ENCODE peak calls at places on chromosomes 6 and 20, in four cellular contexts. G is H1, P is GM12878, A is HepG2. B is an unnamed sample. For H3K4me1, the result is how much of the 10 kb centered on the place peaks cover.

GRCh38 chr20:38999965-39000910 is 38.1 kb downstream of the DHX35 start:
- DNase-seq in G (no peak), P (no peak), A (peak), B (no peak)

GRCh38 chr6:20604159-20604558 is 69.9 kb downstream of the CDKAL1 start:
- DNase-seq in G (no peak), P (no peak), A (no peak), B (no peak)

GRCh38 chr20:60071965-60072364 is 113.7 kb downstream of the CDH26 start:
- DNase-seq in G (no peak), P (no peak), A (no peak), B (no peak)

GRCh38 chr20:10637062-10637559 is 36.7 kb downstream of the JAG1 start:
- DNase-seq in G (no peak), P (no peak), A (no peak), B (no peak)

GRCh38 chr6:56292505-56293181 is 45.3 kb upstream of the COL21A1 start:
- DNase-seq in G (peak), P (no peak), A (peak), B (peak)

GRCh38 chr6:80165143-80165542 is 58.7 kb downstream of the BCKDHB start:
- DNase-seq in G (no peak), P (peak), A (no peak), B (no peak)

GRCh38 chr6:3899061-3899460 is 49.9 kb downstream of the FAM50B start:
- DNase-seq in G (no peak), P (no peak), A (no peak), B (no peak)

GRCh38 chr6:31465718-31466117 is 32.2 kb upstream of the MICB start:
- DNase-seq in G (no peak), P (no peak), A (no peak), B (no peak)

GRCh38 chr6:157205473-157206358 is 117.6 kb downstream of the TMEM242 start:
- DNase-seq in G (no peak), P (no peak), A (no peak), B (no peak)

GRCh38 chr6:43308990-43309477 is 408 bp upstream of the CRIP3 start:
- DNase-seq in G (no peak), P (no peak), A (no peak), B (no peak)

GRCh38 chr20:884983-885952 is 30.9 kb downstream of the ANGPT4 start:
- DNase-seq in G (peak), P (no peak), A (no peak), B (peak)

GRCh38 chr6:41157323-41157722 is 3.2 kb upstream of the TREML1 start:
- DNase-seq in G (peak), P (no peak), A (no peak), B (no peak)

GRCh38 chr20:23644159-23644558 is 6.4 kb upstream of the CST3 start:
- DNase-seq in G (no peak), P (no peak), A (no peak), B (no peak)

GRCh38 chr6:44642870-44643522 is 255.5 kb downstream of the CDC5L start:
- DNase-seq in G (no peak), P (no peak), A (no peak), B (no peak)

GRCh38 chr6:6746334-6746969 is 157.9 kb downstream of the LY86 start:
- DNase-seq in G (no peak), P (no peak), A (no peak), B (no peak)

GRCh38 chr20:36818831-36819230 is 45.3 kb upstream of the DSN1 start:
- DNase-seq in G (no peak), P (no peak), A (no peak), B (no peak)

GRCh38 chr20:7094438-7094997 is 327.0 kb downstream of the BMP2 start:
- DNase-seq in G (peak), P (no peak), A (peak), B (peak)

GRCh38 chr6:159788757-159789376 is 535 bp downstream of the TCP1 start:
- DNase-seq in G (no peak), P (no peak), A (peak), B (no peak)

GRCh38 chr6:15402401-15403045 is 156.7 kb downstream of the JARID2 start:
- DNase-seq in G (no peak), P (no peak), A (no peak), B (no peak)

GRCh38 chr6:15401120-15401519 is 155.3 kb downstream of the JARID2 start:
- DNase-seq in G (no peak), P (no peak), A (no peak), B (no peak)

GRCh38 chr6:15404700-15404980 is 158.8 kb downstream of the JARID2 start:
- DNase-seq in G (no peak), P (no peak), A (no peak), B (no peak)

GRCh38 chr6:15401769-15402250 is 155.9 kb downstream of the JARID2 start:
- DNase-seq in G (no peak), P (no peak), A (peak), B (no peak)

GRCh38 chr6:15403094-15403493 is 157.2 kb downstream of the JARID2 start:
- DNase-seq in G (no peak), P (no peak), A (no peak), B (no peak)
- H3K4me1 ChIP-seq in G (under half), P (under half), A (under half), B (under half)

DNA sequence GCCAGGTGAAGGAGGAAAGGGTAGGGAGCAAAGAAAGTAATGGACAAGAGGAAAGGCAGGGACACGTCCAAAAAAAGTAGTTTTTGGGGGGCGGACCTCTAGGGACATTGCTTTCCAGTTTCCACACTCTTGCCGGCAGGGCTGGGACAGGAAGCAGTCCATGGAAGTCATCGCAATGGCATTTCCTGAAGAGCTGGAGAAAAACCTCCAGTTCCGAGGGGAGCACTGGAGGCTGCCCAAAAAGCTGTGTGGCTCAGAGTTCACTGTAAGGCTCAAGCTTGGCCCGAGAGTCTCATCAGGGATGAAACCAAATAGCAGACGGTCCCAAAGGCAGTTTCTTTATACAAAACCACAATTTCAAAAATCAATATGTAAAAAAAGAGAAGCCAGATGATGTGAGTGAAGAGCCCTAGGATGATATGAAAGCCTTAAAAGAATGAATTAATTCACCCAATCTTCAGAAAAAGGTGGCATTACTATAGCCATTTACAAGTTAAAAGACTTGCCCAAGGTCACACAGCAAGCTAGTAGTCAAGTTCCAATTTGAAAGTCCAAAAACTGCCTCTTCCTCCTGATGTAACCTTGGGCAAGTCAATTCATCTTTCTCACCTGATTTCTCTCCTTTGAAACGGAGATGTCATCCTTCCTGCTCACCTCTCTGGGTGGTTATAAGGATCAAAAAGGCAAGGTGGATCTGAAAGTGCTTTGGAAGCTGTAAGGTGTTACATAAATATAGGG is 9.2 kb downstream of the BCL2L1 start:
- DNase-seq in G (no peak), P (no peak), A (peak), B (no peak)
- TF ChIP-seq SUZ12 in G (no peak), P (no peak), A (no peak), B (no peak)

GRCh38 chr20:62374431-62375152 is 7.5 kb upstream of the LAMA5 start:
- DNase-seq in G (no peak), P (no peak), A (no peak), B (no peak)
- H3K4me1 ChIP-seq in G (under half), P (under half), A (half or more), B (under half)

DNA sequence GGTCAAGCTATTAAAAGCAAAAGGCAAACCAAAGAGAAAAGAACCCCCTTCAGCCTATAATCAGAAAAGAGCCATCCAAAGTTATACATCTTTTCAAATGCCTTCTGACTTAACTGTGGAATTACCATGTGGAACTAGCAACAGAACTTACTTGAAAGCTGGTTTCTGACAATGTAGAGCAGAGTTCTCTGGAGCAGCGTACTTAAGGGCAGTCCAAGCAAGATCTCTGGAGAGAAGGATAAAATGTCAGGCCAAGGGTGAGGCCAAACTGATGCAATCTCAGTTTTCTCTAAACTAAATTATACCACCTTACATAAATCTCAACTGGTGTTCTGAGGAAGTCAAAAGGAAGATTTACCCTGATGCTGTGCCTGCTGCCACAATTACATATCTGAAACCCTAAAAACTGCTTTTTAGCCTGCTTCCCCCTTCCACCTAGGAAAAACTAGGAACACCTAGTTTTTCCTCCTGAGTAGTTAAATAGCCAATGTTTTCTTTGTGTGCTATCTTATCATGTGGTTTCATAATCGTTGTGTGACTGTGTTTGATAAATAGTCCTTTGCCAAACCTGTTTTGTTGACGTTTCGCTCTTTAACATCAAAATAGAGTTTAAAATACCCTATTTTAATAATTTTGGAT is 28.0 kb downstream of the NCOA7 start:
- DNase-seq in G (no peak), P (no peak), A (no peak), B (no peak)
- TF ChIP-seq SUZ12 in G (no peak), P (no peak), A (no peak), B (no peak)

GRCh38 chr6:136280032-136280609 is 9.5 kb downstream of the BCLAF1 start:
- DNase-seq in G (no peak), P (no peak), A (no peak), B (no peak)
- H3K4me1 ChIP-seq in G (under half), P (under half), A (under half), B (under half)

B was measured in NT2/D1.